ENCODE peak calls at places on chromosomes 11 and 22, in eight cellular contexts. P, D, B, N, I, G, V and Q are unnamed samples.
A peak's percentile ranks its signal among the peaks of the same experiment; 100 is the strongest.

GRCh38 chr11:47550288-47551052 is 2.5 kb downstream of the CELF1 start:
- DNase-seq in B (no peak), P (no peak), I (no peak), N (no peak), G (no peak), V (no peak), D (no peak), Q (no peak)

GRCh38 chr22:27045103-27045940 is 387.9 kb downstream of the MIAT start:
- DNase-seq in I (no peak), G (no peak), P (no peak), D (no peak), V (no peak), N (no peak), B (no peak), Q (no peak)

GRCh38 chr22:49334976-49335375 is 492.7 kb downstream of the BRD1 start:
- DNase-seq in P (no peak), N (no peak), V (no peak), B (no peak), G (no peak), I (no peak), D (no peak), Q (no peak)

GRCh38 chr11:74506823-74507222 is 13.3 kb upstream of the LIPT2 start:
- DNase-seq in G (no peak), N (no peak), D (no peak), B (no peak), P (no peak), I (no peak), V (no peak), Q (no peak)

GRCh38 chr11:72781313-72782080 is 12.3 kb downstream of the STARD10 start:
- DNase-seq in N (peak; percentile 67), P (peak; percentile 50), I (no peak), D (peak; percentile 56), G (peak; percentile 69), V (peak; percentile 51), B (peak; percentile 70), Q (no peak)

GRCh38 chr22:23222875-23223565 is 42.7 kb downstream of the BCR start:
- DNase-seq in I (no peak), N (no peak), P (no peak), V (no peak), G (no peak), D (no peak), B (no peak), Q (no peak)

GRCh38 chr22:49497266-49497665 is 330.4 kb downstream of the BRD1 start:
- DNase-seq in N (no peak), P (no peak), V (no peak), I (no peak), D (no peak), G (no peak), B (no peak), Q (no peak)

GRCh38 chr11:81444306-81444705 is 1289.4 kb downstream of the FAM181B start:
- DNase-seq in V (no peak), B (peak; percentile 34), N (no peak), G (no peak), D (no peak), I (no peak), P (no peak), Q (no peak)

GRCh38 chr11:123428221-123428631 is 1.8 kb upstream of the GRAMD1B start:
- DNase-seq in D (no peak), I (no peak), G (no peak), V (no peak), P (no peak), N (no peak), B (no peak), Q (no peak)

GRCh38 chr11:124879229-124879998 is 14.2 kb downstream of the ROBO3 start:
- DNase-seq in V (no peak), D (no peak), G (no peak), B (no peak), P (no peak), I (no peak), N (no peak), Q (no peak)

GRCh38 chr11:124878497-124879228 is 13.4 kb downstream of the ROBO3 start:
- DNase-seq in N (no peak), G (no peak), D (no peak), V (no peak), P (no peak), I (no peak), B (no peak), Q (no peak)

GRCh38 chr11:124875943-124876817 is 10.9 kb downstream of the ROBO3 start:
- DNase-seq in V (peak; percentile 87), D (peak; percentile 82), B (peak; percentile 96), N (peak; percentile 75), G (peak; percentile 77), P (peak; percentile 74), I (peak; percentile 91), Q (peak; percentile 76)

GRCh38 chr11:124876818-124877630 is 11.8 kb downstream of the ROBO3 start:
- DNase-seq in V (no peak), I (no peak), B (no peak), D (no peak), N (no peak), P (no peak), G (no peak), Q (no peak)

DNA sequence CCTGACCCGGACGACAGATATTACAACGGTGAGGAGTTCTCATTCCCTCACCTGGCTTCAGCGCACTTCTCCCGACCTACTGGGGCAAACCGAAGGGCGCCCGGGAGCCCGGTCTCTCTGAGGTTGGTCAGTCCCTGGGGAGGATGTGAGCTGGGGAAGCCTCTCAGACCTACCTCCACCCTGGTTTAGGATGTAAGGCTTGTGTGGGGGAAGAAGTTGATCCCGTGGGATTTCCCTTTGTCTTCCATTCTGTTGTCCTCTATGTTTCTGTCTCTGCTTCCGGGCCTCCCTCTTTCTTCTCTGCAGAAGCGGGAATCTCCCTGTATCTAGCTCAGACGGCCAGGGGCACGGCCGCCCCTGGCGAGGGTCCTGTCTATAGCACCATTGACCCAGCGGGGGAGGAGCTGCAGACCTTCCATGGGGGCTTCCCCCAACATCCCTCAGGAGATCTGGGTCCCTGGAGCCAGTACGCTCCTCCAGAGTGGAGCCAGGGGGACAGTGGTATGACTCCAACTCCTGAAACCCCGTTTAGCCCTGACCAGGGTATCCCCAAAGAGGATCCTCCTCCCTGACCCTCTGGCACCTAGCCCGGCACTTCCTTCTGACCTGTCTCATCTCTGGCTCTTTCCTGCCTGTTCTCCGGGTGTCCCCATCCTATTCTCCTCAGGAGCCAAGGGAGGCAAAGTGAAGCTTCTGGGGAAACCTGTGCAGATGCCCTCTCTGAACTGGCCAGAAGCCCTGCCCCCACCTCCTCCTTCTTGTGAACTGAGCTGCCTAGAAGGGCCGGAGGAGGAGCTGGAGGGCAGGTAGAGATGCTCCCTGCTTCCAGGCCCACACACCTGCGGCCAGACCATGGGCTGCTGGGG is 12.6 kb downstream of the ROBO3 start:
- DNase-seq in I (no peak), D (no peak), B (no peak), V (no peak), G (no peak), P (no peak), N (no peak), Q (no peak)
- H3K4me3 ChIP-seq in I (no peak overlapping the region), D (no peak overlapping the region), B (no peak overlapping the region), V (peak overlapping the region; percentile 70), G (no peak overlapping the region), P (no peak overlapping the region), N (no peak overlapping the region), Q (no peak overlapping the region)

DNA sequence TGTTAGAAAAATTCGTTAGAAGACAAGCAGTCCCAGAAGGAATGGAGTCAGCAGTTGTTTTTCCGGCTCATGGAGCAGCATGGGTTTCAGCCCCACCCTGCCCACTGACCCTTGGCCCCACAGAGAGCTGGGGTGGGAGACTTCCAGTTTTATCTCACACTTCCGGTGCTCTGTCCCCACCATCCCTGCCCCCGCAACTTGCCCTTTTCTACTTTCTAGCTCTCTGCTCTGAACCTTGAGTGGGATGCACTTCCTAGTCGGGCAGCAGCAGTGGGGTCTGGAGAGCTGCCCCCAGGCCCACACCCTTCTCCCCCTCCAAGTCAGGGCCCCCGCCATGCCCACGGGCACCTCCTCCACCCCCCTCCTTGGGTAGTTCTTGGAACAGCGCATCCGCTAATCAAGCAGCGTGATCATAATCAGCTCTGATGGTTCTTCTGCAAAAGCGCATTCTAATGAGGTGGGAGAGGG is 184.4 kb downstream of the CEP164 start:
- DNase-seq in G (no peak), V (no peak), P (no peak), B (no peak), D (no peak), N (no peak), I (no peak), Q (no peak)
- H3K4me1 ChIP-seq in G (no peaks in the 10 kb centered on the region), V (no peaks in the 10 kb centered on the region), P (no peaks in the 10 kb centered on the region), B (peaks cover 27% of the 10 kb centered on the region), D (no peaks in the 10 kb centered on the region), N (no peaks in the 10 kb centered on the region), I (no peaks in the 10 kb centered on the region), Q (peaks cover 5% of the 10 kb centered on the region)

GRCh38 chr22:19769393-19769715 is 8.8 kb downstream of the TBX1 start:
- DNase-seq in V (no peak), N (no peak), G (no peak), D (no peak), I (peak; percentile 33), B (no peak), P (no peak), Q (no peak)

GRCh38 chr22:19766506-19767426 is 6.2 kb downstream of the TBX1 start:
- DNase-seq in G (peak; percentile 54), B (peak; percentile 56), D (no peak), V (peak; percentile 51), I (peak; percentile 84), P (no peak), N (peak; percentile 24), Q (no peak)

GRCh38 chr22:19766235-19766505 is 5.6 kb downstream of the TBX1 start:
- DNase-seq in G (no peak), I (no peak), V (no peak), D (no peak), P (no peak), B (peak; percentile 68), N (no peak), Q (no peak)

GRCh38 chr22:19765477-19766234 is 5.1 kb downstream of the TBX1 start:
- DNase-seq in I (peak; percentile 70), B (peak; percentile 52), G (peak; percentile 4), D (peak; percentile 49), N (no peak), P (no peak), V (peak; percentile 37), Q (no peak)

DNA sequence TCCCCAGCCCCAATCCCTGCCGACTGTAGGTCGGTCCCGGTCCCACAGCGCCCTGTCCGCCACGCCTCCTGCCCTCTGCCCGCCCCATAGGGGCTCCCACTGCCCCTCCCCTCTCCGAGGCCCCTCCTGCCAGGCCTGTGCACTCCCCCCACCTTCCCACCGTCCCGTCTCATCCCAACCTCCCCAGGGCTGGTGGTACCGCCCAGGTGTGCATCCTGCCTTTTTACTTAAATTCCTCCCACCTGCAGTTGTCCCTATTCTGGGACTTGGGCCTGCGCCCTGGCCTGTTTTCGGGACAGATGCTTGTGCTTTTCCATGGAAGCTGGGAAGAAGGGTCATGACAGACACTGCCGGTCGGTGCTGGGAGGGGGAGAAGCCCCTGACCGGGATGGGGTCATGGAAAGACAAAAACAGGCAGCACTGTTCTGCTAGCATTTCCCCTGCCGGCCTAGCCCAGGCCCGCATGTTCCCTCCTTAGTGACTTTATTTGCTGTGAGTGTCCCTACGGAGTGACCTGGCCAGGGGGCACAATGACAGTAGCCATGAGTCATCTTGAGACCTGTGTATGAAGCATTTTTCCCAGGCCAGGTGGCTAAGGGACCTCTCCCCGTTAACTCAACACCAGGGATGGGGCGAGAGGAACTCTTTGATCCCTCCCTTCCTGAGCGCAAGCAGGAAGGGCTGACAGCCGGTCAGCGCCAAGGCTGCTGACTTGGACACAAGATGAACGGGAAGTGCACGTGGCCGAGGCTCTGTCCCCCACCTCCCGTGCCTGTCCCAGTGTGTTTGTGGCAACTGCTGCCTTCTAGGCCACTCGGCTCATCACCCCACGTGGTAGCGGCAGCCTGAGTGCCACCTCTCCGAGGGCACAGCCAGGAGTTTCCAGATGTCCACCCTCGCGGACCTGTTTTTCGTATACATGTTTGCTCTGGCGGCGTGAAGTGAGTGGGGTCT is 7.1 kb downstream of the TBX1 start:
- DNase-seq in I (peak; percentile 89), B (no peak), P (no peak), N (no peak), G (no peak), D (no peak), V (peak; percentile 31), Q (no peak)
- H3K4me3 ChIP-seq in I (no peak overlapping the region), B (no peak overlapping the region), P (no peak overlapping the region), N (no peak overlapping the region), G (no peak overlapping the region), D (no peak overlapping the region), V (peak overlapping the region; percentile 45), Q (no peak overlapping the region)

GRCh38 chr11:57647368-57647767 is 2.3 kb downstream of the YPEL4 start:
- DNase-seq in B (peak; percentile 50), V (no peak), G (no peak), D (no peak), P (no peak), I (no peak), N (no peak), Q (no peak)
- H3K4me1 ChIP-seq in B (peaks cover 81% of the 10 kb centered on the region), V (peaks cover 3% of the 10 kb centered on the region), G (peaks cover 19% of the 10 kb centered on the region), D (no peaks in the 10 kb centered on the region), P (peaks cover 18% of the 10 kb centered on the region), I (no peaks in the 10 kb centered on the region), N (peaks cover 19% of the 10 kb centered on the region), Q (peaks cover 19% of the 10 kb centered on the region)